ENCODE peak calls at places on chromosome 3, in five cellular contexts. One of them, this sample, is unnamed.

GRCh38 chr3:13519392-13519791 is 29.5 kb upstream of the FBLN2 start:
- DNase-seq in stromal cell of bone marrow: no peak
- DNase-seq in HuH-7: no peak
- DNase-seq in EL: no peak
- DNase-seq in astrocyte of the spinal cord: no peak
- DNase-seq in this sample: no peak

GRCh38 chr3:95228416-95228815 is 1165.6 kb downstream of the NSUN3 start:
- DNase-seq in HuH-7: no peak
- DNase-seq in astrocyte of the spinal cord: no peak
- DNase-seq in stromal cell of bone marrow: no peak
- DNase-seq in EL: no peak
- DNase-seq in this sample: no peak

GRCh38 chr3:121414924-121415323 is 130.9 kb downstream of the POLQ start:
- DNase-seq in stromal cell of bone marrow: no peak
- DNase-seq in EL: no peak
- DNase-seq in astrocyte of the spinal cord: no peak
- DNase-seq in HuH-7: no peak
- DNase-seq in this sample: no peak

GRCh38 chr3:151955356-151955755 is 81.9 kb downstream of the SUCNR1 start:
- DNase-seq in HuH-7: no peak
- DNase-seq in EL: no peak
- DNase-seq in astrocyte of the spinal cord: no peak
- DNase-seq in stromal cell of bone marrow: no peak
- DNase-seq in this sample: no peak

GRCh38 chr3:8635625-8636024 is 9.0 kb downstream of the SSUH2 start:
- DNase-seq in HuH-7: peak
- DNase-seq in stromal cell of bone marrow: no peak
- DNase-seq in EL: no peak
- DNase-seq in astrocyte of the spinal cord: no peak
- DNase-seq in this sample: no peak

GRCh38 chr3:149765762-149766334 is 13.6 kb upstream of the COMMD2 start:
- DNase-seq in astrocyte of the spinal cord: peak
- DNase-seq in HuH-7: no peak
- DNase-seq in stromal cell of bone marrow: peak
- DNase-seq in EL: peak
- DNase-seq in this sample: no peak

GRCh38 chr3:144028798-144029411 is 57.3 kb downstream of the DIPK2A start:
- DNase-seq in HuH-7: no peak
- DNase-seq in stromal cell of bone marrow: no peak
- DNase-seq in EL: no peak
- DNase-seq in astrocyte of the spinal cord: no peak
- DNase-seq in this sample: no peak

GRCh38 chr3:195133462-195133861 is 137.5 kb downstream of the XXYLT1 start:
- DNase-seq in EL: no peak
- DNase-seq in HuH-7: no peak
- DNase-seq in astrocyte of the spinal cord: peak
- DNase-seq in stromal cell of bone marrow: peak
- DNase-seq in this sample: no peak

GRCh38 chr3:21668012-21668411 is 83.0 kb downstream of the ZNF385D start:
- DNase-seq in HuH-7: no peak
- DNase-seq in astrocyte of the spinal cord: no peak
- DNase-seq in stromal cell of bone marrow: no peak
- DNase-seq in EL: no peak
- DNase-seq in this sample: no peak

GRCh38 chr3:138072816-138073215 is 42.6 kb downstream of the DZIP1L start:
- DNase-seq in HuH-7: no peak
- DNase-seq in astrocyte of the spinal cord: no peak
- DNase-seq in EL: no peak
- DNase-seq in stromal cell of bone marrow: no peak
- DNase-seq in this sample: no peak

GRCh38 chr3:15331606-15332404 is 581 bp downstream of the SH3BP5 start:
- DNase-seq in EL: peak
- DNase-seq in HuH-7: peak
- DNase-seq in astrocyte of the spinal cord: no peak
- DNase-seq in stromal cell of bone marrow: no peak
- DNase-seq in this sample: peak

GRCh38 chr3:49606427-49606826 is 52.1 kb downstream of the BSN start:
- DNase-seq in EL: no peak
- DNase-seq in stromal cell of bone marrow: no peak
- DNase-seq in astrocyte of the spinal cord: no peak
- DNase-seq in HuH-7: no peak
- DNase-seq in this sample: no peak

GRCh38 chr3:13844911-13845310 is 35.0 kb downstream of the WNT7A start:
- DNase-seq in EL: no peak
- DNase-seq in HuH-7: no peak
- DNase-seq in stromal cell of bone marrow: no peak
- DNase-seq in astrocyte of the spinal cord: no peak
- DNase-seq in this sample: no peak

GRCh38 chr3:195352895-195353488 is 82.0 kb upstream of the XXYLT1 start:
- DNase-seq in EL: peak
- DNase-seq in HuH-7: peak
- DNase-seq in stromal cell of bone marrow: peak
- DNase-seq in astrocyte of the spinal cord: peak
- DNase-seq in this sample: no peak

GRCh38 chr3:196108075-196108743 is 26.3 kb upstream of the TFRC start:
- DNase-seq in stromal cell of bone marrow: no peak
- DNase-seq in HuH-7: no peak
- DNase-seq in EL: no peak
- DNase-seq in astrocyte of the spinal cord: no peak
- DNase-seq in this sample: no peak

GRCh38 chr3:124034016-124034808 is 42.3 kb upstream of the ROPN1 start:
- DNase-seq in HuH-7: no peak
- DNase-seq in stromal cell of bone marrow: no peak
- DNase-seq in astrocyte of the spinal cord: peak
- DNase-seq in EL: peak
- DNase-seq in this sample: peak